ENCODE peak calls at places on chromosomes 4 and X, in six cellular contexts. One of them, this sample, is unnamed.

GRCh38 chrX:104347860-104348259 is 93.1 kb upstream of the ESX1 start:
- ATAC-seq in GM12878: no peak
- ATAC-seq in A549: no peak
- ATAC-seq in HepG2: no peak
- ATAC-seq in K562: no peak
- ATAC-seq in upper lobe of left lung: no peak
- ATAC-seq in this sample: no peak

GRCh38 chr4:57442834-57443291 is 332.7 kb upstream of the IGFBP7 start:
- ATAC-seq in GM12878: peak
- ATAC-seq in A549: peak
- ATAC-seq in HepG2: peak
- ATAC-seq in K562: peak
- ATAC-seq in upper lobe of left lung: peak
- ATAC-seq in this sample: peak

GRCh38 chrX:93637591-93637990 is 35.8 kb downstream of the NAP1L3 start:
- ATAC-seq in GM12878: no peak
- ATAC-seq in A549: no peak
- ATAC-seq in HepG2: no peak
- ATAC-seq in K562: no peak
- ATAC-seq in upper lobe of left lung: no peak
- ATAC-seq in this sample: no peak

GRCh38 chr4:73870260-73870659 is 1.1 kb downstream of the CXCL1 start:
- ATAC-seq in GM12878: no peak
- ATAC-seq in A549: peak
- ATAC-seq in HepG2: no peak
- ATAC-seq in K562: no peak
- ATAC-seq in upper lobe of left lung: peak
- ATAC-seq in this sample: no peak

GRCh38 chr4:41656572-41657301 is 91.8 kb downstream of the PHOX2B start:
- ATAC-seq in GM12878: no peak
- ATAC-seq in A549: peak
- ATAC-seq in HepG2: no peak
- ATAC-seq in K562: no peak
- ATAC-seq in upper lobe of left lung: no peak
- ATAC-seq in this sample: peak

GRCh38 chr4:110128092-110128989 is 70.1 kb downstream of the ELOVL6 start:
- ATAC-seq in GM12878: no peak
- ATAC-seq in A549: no peak
- ATAC-seq in HepG2: no peak
- ATAC-seq in K562: peak
- ATAC-seq in upper lobe of left lung: peak
- ATAC-seq in this sample: no peak

GRCh38 chr4:108586778-108587177 is 33.6 kb upstream of the RPL34 start:
- ATAC-seq in GM12878: no peak
- ATAC-seq in A549: no peak
- ATAC-seq in HepG2: no peak
- ATAC-seq in K562: no peak
- ATAC-seq in upper lobe of left lung: no peak
- ATAC-seq in this sample: no peak

GRCh38 chrX:136674270-136674986 is 26.5 kb downstream of the CD40LG start:
- ATAC-seq in GM12878: peak
- ATAC-seq in A549: no peak
- ATAC-seq in HepG2: no peak
- ATAC-seq in K562: no peak
- ATAC-seq in upper lobe of left lung: no peak
- ATAC-seq in this sample: no peak

GRCh38 chr4:17081157-17081556 is 182.7 kb upstream of the LDB2 start:
- ATAC-seq in GM12878: no peak
- ATAC-seq in A549: no peak
- ATAC-seq in HepG2: no peak
- ATAC-seq in K562: no peak
- ATAC-seq in upper lobe of left lung: no peak
- ATAC-seq in this sample: no peak

GRCh38 chrX:76971393-76972376 is 475.5 kb upstream of the FGF16 start:
- ATAC-seq in GM12878: no peak
- ATAC-seq in A549: no peak
- ATAC-seq in HepG2: no peak
- ATAC-seq in K562: no peak
- ATAC-seq in upper lobe of left lung: peak
- ATAC-seq in this sample: no peak

GRCh38 chr4:2537011-2537830 is 774 bp downstream of the FAM193A start:
- ATAC-seq in GM12878: peak
- ATAC-seq in A549: peak
- ATAC-seq in HepG2: no peak
- ATAC-seq in K562: peak
- ATAC-seq in upper lobe of left lung: peak
- ATAC-seq in this sample: peak

GRCh38 chrX:27715610-27716009 is 92.2 kb upstream of the MAGEB10 start:
- ATAC-seq in GM12878: no peak
- ATAC-seq in A549: no peak
- ATAC-seq in HepG2: no peak
- ATAC-seq in K562: no peak
- ATAC-seq in upper lobe of left lung: no peak
- ATAC-seq in this sample: no peak

GRCh38 chr4:101259876-101260275 is 87.5 kb downstream of the PPP3CA start:
- ATAC-seq in GM12878: peak
- ATAC-seq in A549: no peak
- ATAC-seq in HepG2: no peak
- ATAC-seq in K562: no peak
- ATAC-seq in upper lobe of left lung: no peak
- ATAC-seq in this sample: no peak

GRCh38 chr4:186204103-186204559 is 12.8 kb downstream of the CYP4V2 start:
- ATAC-seq in GM12878: no peak
- ATAC-seq in A549: no peak
- ATAC-seq in HepG2: no peak
- ATAC-seq in K562: peak
- ATAC-seq in upper lobe of left lung: no peak
- ATAC-seq in this sample: peak

GRCh38 chr4:133600008-133600407 is 450.9 kb downstream of the PCDH10 start:
- ATAC-seq in GM12878: no peak
- ATAC-seq in A549: no peak
- ATAC-seq in HepG2: no peak
- ATAC-seq in K562: peak
- ATAC-seq in upper lobe of left lung: no peak
- ATAC-seq in this sample: no peak

GRCh38 chr4:39932776-39933402 is 44.8 kb downstream of the PDS5A start:
- ATAC-seq in GM12878: peak
- ATAC-seq in A549: no peak
- ATAC-seq in HepG2: no peak
- ATAC-seq in K562: no peak
- ATAC-seq in upper lobe of left lung: peak
- ATAC-seq in this sample: no peak

GRCh38 chrX:129522184-129523059 is 868 bp downstream of the SMARCA1 start:
- ATAC-seq in GM12878: no peak
- ATAC-seq in A549: peak
- ATAC-seq in HepG2: peak
- ATAC-seq in K562: peak
- ATAC-seq in upper lobe of left lung: peak
- ATAC-seq in this sample: peak

GRCh38 chr4:183801460-183802168 is 103.5 kb upstream of the STOX2 start:
- ATAC-seq in GM12878: no peak
- ATAC-seq in A549: no peak
- ATAC-seq in HepG2: no peak
- ATAC-seq in K562: no peak
- ATAC-seq in upper lobe of left lung: no peak
- ATAC-seq in this sample: no peak

GRCh38 chr4:176319237-176319703 is 496 bp upstream of the SPCS3 start:
- ATAC-seq in GM12878: no peak
- ATAC-seq in A549: peak
- ATAC-seq in HepG2: peak
- ATAC-seq in K562: peak
- ATAC-seq in upper lobe of left lung: peak
- ATAC-seq in this sample: peak

GRCh38 chrX:2425281-2426071 is 75.3 kb downstream of the DHRSX start:
- ATAC-seq in GM12878: no peak
- ATAC-seq in A549: peak
- ATAC-seq in HepG2: no peak
- ATAC-seq in K562: peak
- ATAC-seq in upper lobe of left lung: no peak
- ATAC-seq in this sample: no peak

GRCh38 chr4:119104644-119105273 is 30.9 kb upstream of the MYOZ2 start:
- ATAC-seq in GM12878: no peak
- ATAC-seq in A549: no peak
- ATAC-seq in HepG2: no peak
- ATAC-seq in K562: no peak
- ATAC-seq in upper lobe of left lung: no peak
- ATAC-seq in this sample: no peak

GRCh38 chr4:83771113-83771705 is 235.3 kb downstream of the GPAT3 start:
- ATAC-seq in GM12878: peak
- ATAC-seq in A549: peak
- ATAC-seq in HepG2: peak
- ATAC-seq in K562: peak
- ATAC-seq in upper lobe of left lung: no peak
- ATAC-seq in this sample: no peak

GRCh38 chr4:23978031-23978430 is 88.2 kb upstream of the PPARGC1A start:
- ATAC-seq in GM12878: no peak
- ATAC-seq in A549: no peak
- ATAC-seq in HepG2: no peak
- ATAC-seq in K562: no peak
- ATAC-seq in upper lobe of left lung: no peak
- ATAC-seq in this sample: no peak

GRCh38 chr4:112199041-112199440 is 32.5 kb upstream of the AP1AR start:
- ATAC-seq in GM12878: no peak
- ATAC-seq in A549: no peak
- ATAC-seq in HepG2: no peak
- ATAC-seq in K562: no peak
- ATAC-seq in upper lobe of left lung: no peak
- ATAC-seq in this sample: no peak

GRCh38 chrX:132776486-132777210 is 181.8 kb downstream of the HS6ST2 start:
- ATAC-seq in GM12878: no peak
- ATAC-seq in A549: no peak
- ATAC-seq in HepG2: no peak
- ATAC-seq in K562: no peak
- ATAC-seq in upper lobe of left lung: no peak
- ATAC-seq in this sample: no peak

GRCh38 chr4:180059216-180059881 is 2183.9 kb upstream of the TENM3 start:
- ATAC-seq in GM12878: no peak
- ATAC-seq in A549: peak
- ATAC-seq in HepG2: peak
- ATAC-seq in K562: no peak
- ATAC-seq in upper lobe of left lung: no peak
- ATAC-seq in this sample: no peak

GRCh38 chr4:2696423-2696822 is 59.7 kb downstream of the TNIP2 start:
- ATAC-seq in GM12878: peak
- ATAC-seq in A549: no peak
- ATAC-seq in HepG2: no peak
- ATAC-seq in K562: no peak
- ATAC-seq in upper lobe of left lung: no peak
- ATAC-seq in this sample: no peak

GRCh38 chr4:76434901-76435688 is at the start of gene SHROOM3:
- ATAC-seq in GM12878: no peak
- ATAC-seq in A549: no peak
- ATAC-seq in HepG2: no peak
- ATAC-seq in K562: no peak
- ATAC-seq in upper lobe of left lung: peak
- ATAC-seq in this sample: no peak

GRCh38 chr4:139887378-139887801 is 221.8 kb downstream of the MGST2 start:
- ATAC-seq in GM12878: no peak
- ATAC-seq in A549: peak
- ATAC-seq in HepG2: no peak
- ATAC-seq in K562: no peak
- ATAC-seq in upper lobe of left lung: no peak
- ATAC-seq in this sample: peak

DNA sequence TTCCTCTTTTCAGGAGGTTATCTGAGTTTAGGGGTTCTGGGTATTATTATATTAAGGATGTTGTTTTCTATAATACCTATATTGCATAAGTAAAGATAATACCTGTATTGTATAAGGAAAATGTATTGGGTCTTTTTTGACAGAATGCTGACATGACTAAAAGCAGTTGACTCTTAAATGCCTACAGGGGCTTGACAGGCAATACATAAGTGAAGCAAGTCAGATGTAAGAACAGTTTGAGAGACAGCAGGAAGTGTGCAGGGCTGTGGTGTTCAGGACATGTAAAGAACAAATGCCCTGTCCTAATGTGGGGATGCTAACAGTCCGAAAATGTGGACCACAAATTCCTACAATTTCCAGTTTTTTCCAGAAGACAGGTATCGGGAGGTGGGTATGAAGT is 30.2 kb upstream of the NDST3 start:
- ATAC-seq in GM12878: no peak
- ATAC-seq in A549: no peak
- ATAC-seq in HepG2: no peak
- ATAC-seq in K562: no peak
- ATAC-seq in upper lobe of left lung: no peak
- ATAC-seq in this sample: no peak
- TF ChIP-seq EP300 in GM12878: no peak
- TF ChIP-seq EP300 in A549: no peak
- TF ChIP-seq EP300 in HepG2: no peak
- TF ChIP-seq EP300 in K562: no peak
- TF ChIP-seq EP300 in upper lobe of left lung: no peak
- TF ChIP-seq EP300 in this sample: no peak

GRCh38 chr4:31045724-31046318 is 325.7 kb downstream of the PCDH7 start:
- ATAC-seq in GM12878: peak
- ATAC-seq in A549: peak
- ATAC-seq in HepG2: no peak
- ATAC-seq in K562: no peak
- ATAC-seq in upper lobe of left lung: no peak
- ATAC-seq in this sample: no peak
- TF ChIP-seq CTCF in GM12878: peak
- TF ChIP-seq CTCF in A549: peak
- TF ChIP-seq CTCF in HepG2: peak
- TF ChIP-seq CTCF in K562: no peak
- TF ChIP-seq CTCF in upper lobe of left lung: no peak
- TF ChIP-seq CTCF in this sample: no peak

GRCh38 chr4:153512952-153513500 is 46.9 kb downstream of the TMEM131L start:
- ATAC-seq in GM12878: peak
- ATAC-seq in A549: no peak
- ATAC-seq in HepG2: no peak
- ATAC-seq in K562: no peak
- ATAC-seq in upper lobe of left lung: peak
- ATAC-seq in this sample: no peak
- TF ChIP-seq EP300 in GM12878: no peak
- TF ChIP-seq EP300 in A549: no peak
- TF ChIP-seq EP300 in HepG2: no peak
- TF ChIP-seq EP300 in K562: no peak
- TF ChIP-seq EP300 in upper lobe of left lung: no peak
- TF ChIP-seq EP300 in this sample: no peak

GRCh38 chrX:19512961-19513360 is 2.3 kb downstream of the MAP3K15 start:
- ATAC-seq in GM12878: peak
- ATAC-seq in A549: no peak
- ATAC-seq in HepG2: no peak
- ATAC-seq in K562: no peak
- ATAC-seq in upper lobe of left lung: no peak
- ATAC-seq in this sample: no peak

GRCh38 chrX:19513383-19513782 is 1.9 kb downstream of the MAP3K15 start:
- ATAC-seq in GM12878: no peak
- ATAC-seq in A549: peak
- ATAC-seq in HepG2: peak
- ATAC-seq in K562: no peak
- ATAC-seq in upper lobe of left lung: no peak
- ATAC-seq in this sample: no peak

GRCh38 chrX:19514791-19515614 is at the start of gene MAP3K15:
- ATAC-seq in GM12878: peak
- ATAC-seq in A549: peak
- ATAC-seq in HepG2: peak
- ATAC-seq in K562: peak
- ATAC-seq in upper lobe of left lung: peak
- ATAC-seq in this sample: peak

GRCh38 chrX:19517965-19518364 is 2.7 kb upstream of the MAP3K15 start:
- ATAC-seq in GM12878: no peak
- ATAC-seq in A549: no peak
- ATAC-seq in HepG2: no peak
- ATAC-seq in K562: no peak
- ATAC-seq in upper lobe of left lung: no peak
- ATAC-seq in this sample: no peak

GRCh38 chrX:19515615-19516105 is 352 bp upstream of the MAP3K15 start:
- ATAC-seq in GM12878: no peak
- ATAC-seq in A549: peak
- ATAC-seq in HepG2: peak
- ATAC-seq in K562: no peak
- ATAC-seq in upper lobe of left lung: no peak
- ATAC-seq in this sample: no peak
- TF ChIP-seq CTCF in GM12878: no peak
- TF ChIP-seq CTCF in A549: no peak
- TF ChIP-seq CTCF in HepG2: no peak
- TF ChIP-seq CTCF in K562: no peak
- TF ChIP-seq CTCF in upper lobe of left lung: no peak
- TF ChIP-seq CTCF in this sample: no peak